ENCODE peak calls at places on chromosomes 3 and 15, in ten cellular contexts. C is stomach, S is foreskin fibroblast, A is DND-41, Z is fibroblast of villous mesenchyme, W is kidney, X is fibroblast of pulmonary artery, O is MM.1S, J is right lobe of liver, P is fibroblast of lung. I is an unnamed sample.
A peak's percentile ranks its signal among the peaks of the same experiment; 100 is the strongest.

GRCh38 chr3:123348-123747 is 73.2 kb upstream of the CHL1 start:
- DNase-seq in C (no peak), S (no peak), A (no peak), Z (no peak), W (no peak), X (no peak), O (no peak), J (no peak), P (no peak), I (no peak)

GRCh38 chr3:15331606-15332404 is 581 bp downstream of the SH3BP5 start:
- DNase-seq in C (peak; percentile 32), S (peak; percentile 63), A (peak; percentile 49), Z (no peak), W (peak; percentile 78), X (no peak), O (peak; percentile 23), J (peak; percentile 73), P (peak; percentile 34), I (peak; percentile 46)

GRCh38 chr15:56839099-56839498 is 79.3 kb upstream of the TCF12 start:
- DNase-seq in C (no peak), S (no peak), A (no peak), Z (no peak), W (no peak), X (no peak), O (peak; percentile 37), J (no peak), P (no peak), I (no peak)

GRCh38 chr3:41581700-41582099 is 380.2 kb downstream of the ULK4 start:
- DNase-seq in C (no peak), S (no peak), A (no peak), Z (no peak), W (no peak), X (no peak), O (peak; percentile 74), J (no peak), P (no peak), I (no peak)

GRCh38 chr15:33309602-33310276 is 1.0 kb upstream of the RYR3 start:
- DNase-seq in C (no peak), S (peak; percentile 2), A (no peak), Z (no peak), W (peak; percentile 67), X (peak; percentile 3), O (peak; percentile 11), J (no peak), P (no peak), I (no peak)

GRCh38 chr15:71294636-71295241 is 179.5 kb downstream of the THSD4 start:
- DNase-seq in C (no peak), S (peak; percentile 90), A (no peak), Z (peak; percentile 83), W (no peak), X (peak; percentile 73), O (no peak), J (peak; percentile 86), P (peak; percentile 86), I (peak; percentile 88)

GRCh38 chr15:78853500-78853899 is 19.2 kb upstream of the MORF4L1 start:
- DNase-seq in C (no peak), S (no peak), A (no peak), Z (no peak), W (no peak), X (no peak), O (no peak), J (no peak), P (no peak), I (no peak)

GRCh38 chr15:101167791-101168462 is 83.9 kb downstream of the CHSY1 start:
- DNase-seq in C (peak; percentile 42), S (peak; percentile 66), A (peak; percentile 91), Z (peak; percentile 96), W (peak; percentile 90), X (peak; percentile 95), O (no peak), J (peak; percentile 74), P (peak; percentile 86), I (peak; percentile 30)

GRCh38 chr3:190320594-190321362 is 1.5 kb downstream of the CLDN1 start:
- DNase-seq in C (no peak), S (no peak), A (no peak), Z (no peak), W (no peak), X (no peak), O (no peak), J (no peak), P (no peak), I (no peak)

GRCh38 chr3:190322604-190323240 is 476 bp upstream of the CLDN1 start:
- DNase-seq in C (no peak), S (peak; percentile 40), A (no peak), Z (peak; percentile 25), W (no peak), X (peak; percentile 44), O (no peak), J (no peak), P (peak; percentile 42), I (no peak)

GRCh38 chr3:190318666-190319065 is 3.6 kb downstream of the CLDN1 start:
- DNase-seq in C (no peak), S (no peak), A (no peak), Z (no peak), W (no peak), X (no peak), O (no peak), J (no peak), P (no peak), I (no peak)

GRCh38 chr3:190321789-190322603 is at the start of gene CLDN1:
- DNase-seq in C (peak; percentile 85), S (peak; percentile 91), A (no peak), Z (peak; percentile 77), W (peak; percentile 94), X (peak; percentile 74), O (peak; percentile 70), J (peak; percentile 93), P (peak; percentile 70), I (peak; percentile 84)

DNA sequence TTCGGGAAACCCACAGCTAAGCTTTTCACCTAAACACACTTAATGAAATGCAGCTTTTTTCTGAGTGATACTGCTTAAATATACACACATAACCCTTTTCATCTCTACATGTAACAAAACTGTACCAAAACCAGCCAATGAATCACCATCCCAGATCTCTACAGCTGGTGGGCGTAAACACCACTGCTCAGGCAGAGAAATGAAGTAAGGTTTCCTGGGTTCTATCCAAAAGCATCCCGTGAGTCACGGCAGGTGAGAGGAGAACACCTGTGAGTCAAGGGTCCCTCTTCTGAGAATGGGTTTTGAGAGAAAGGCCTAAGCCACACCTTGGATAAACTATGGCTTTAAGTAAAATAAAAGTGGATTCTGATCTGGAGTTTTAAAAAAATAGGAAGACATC is 2.6 kb downstream of the CLDN1 start:
- DNase-seq in C (no peak), S (peak; percentile 34), A (no peak), Z (no peak), W (no peak), X (no peak), O (no peak), J (no peak), P (no peak), I (no peak)
- H3K4me3 ChIP-seq in C (no peak overlapping the region), S (no peak overlapping the region), A (no peak overlapping the region), Z (no peak overlapping the region), W (peak overlapping the region; percentile 33), X (no peak overlapping the region), O (no peak overlapping the region), J (peak overlapping the region; percentile 83), P (no peak overlapping the region), I (no peak overlapping the region)

GRCh38 chr3:46932455-46933225 is 43.9 kb downstream of the CCDC12 start:
- DNase-seq in C (peak; percentile 24), S (no peak), A (no peak), Z (no peak), W (peak; percentile 48), X (no peak), O (no peak), J (no peak), P (no peak), I (no peak)
- TF ChIP-seq CTCF in C (no peak), S (no peak), A (peak; percentile 16), Z (peak; percentile 11), W (no peak), X (no peak), O (no peak), J (no peak), P (no peak), I (no peak)

GRCh38 chr3:147937891-147938290 is 528.7 kb downstream of the ZIC1 start:
- DNase-seq in C (no peak), S (no peak), A (no peak), Z (no peak), W (no peak), X (no peak), O (no peak), J (no peak), P (no peak), I (no peak)

GRCh38 chr3:147930417-147930816 is 521.3 kb downstream of the ZIC1 start:
- DNase-seq in C (no peak), S (peak; percentile 67), A (no peak), Z (peak; percentile 4), W (no peak), X (peak; percentile 69), O (no peak), J (no peak), P (no peak), I (no peak)

GRCh38 chr3:147937341-147937740 is 528.2 kb downstream of the ZIC1 start:
- DNase-seq in C (no peak), S (peak; percentile 42), A (no peak), Z (no peak), W (no peak), X (no peak), O (no peak), J (no peak), P (no peak), I (no peak)

GRCh38 chr3:147939425-147940196 is 530.4 kb downstream of the ZIC1 start:
- DNase-seq in C (no peak), S (peak; percentile 43), A (no peak), Z (no peak), W (no peak), X (no peak), O (no peak), J (no peak), P (no peak), I (no peak)

DNA sequence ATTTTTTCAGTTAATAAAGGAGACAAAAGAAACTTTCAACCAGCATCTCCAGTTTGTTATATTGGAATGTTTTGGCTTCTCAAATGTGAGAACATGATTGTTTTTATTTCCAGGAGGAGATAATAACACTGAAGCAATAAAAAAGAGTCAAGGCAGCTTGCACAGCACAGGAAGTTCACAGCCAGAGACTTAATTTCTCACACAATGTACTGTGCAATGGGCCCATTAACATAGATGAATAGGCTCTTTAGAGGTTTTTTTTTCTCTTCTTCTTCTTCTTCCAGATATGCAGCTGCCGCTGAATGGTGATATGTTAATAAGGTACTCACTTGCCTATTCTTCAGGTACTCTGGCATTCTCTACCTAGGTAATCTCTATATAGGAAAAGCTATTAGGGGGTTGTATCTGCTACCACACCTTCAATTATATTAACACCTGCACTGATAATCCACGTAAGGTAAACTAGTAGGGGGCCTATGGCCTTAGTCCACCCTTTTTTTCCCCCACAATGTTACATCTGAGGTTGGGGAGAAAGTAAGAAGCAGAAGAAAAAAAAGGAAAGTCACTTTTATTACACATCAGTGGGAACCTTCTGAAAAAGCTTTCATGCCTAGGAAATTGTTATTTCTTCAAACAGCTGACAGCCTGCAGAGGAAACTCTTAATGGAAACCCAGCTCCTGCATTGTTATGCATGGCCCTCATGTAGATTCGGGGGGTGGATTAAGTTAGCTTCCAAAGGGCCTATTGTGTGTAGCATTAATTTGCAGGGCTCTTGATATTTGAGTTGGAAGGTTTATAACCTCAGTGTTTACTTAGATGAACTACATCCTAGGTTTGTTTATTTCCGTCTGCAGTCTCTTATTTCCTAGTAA is 525.4 kb downstream of the ZIC1 start:
- DNase-seq in C (no peak), S (no peak), A (no peak), Z (peak; percentile 8), W (no peak), X (no peak), O (no peak), J (no peak), P (no peak), I (no peak)
- H3K4me3 ChIP-seq in C (no peak overlapping the region), S (no peak overlapping the region), A (no peak overlapping the region), Z (no peak overlapping the region), W (no peak overlapping the region), X (no peak overlapping the region), O (no peak overlapping the region), J (no peak overlapping the region), P (no peak overlapping the region), I (no peak overlapping the region)

GRCh38 chr15:95024388-95024787 is 793.0 kb downstream of the MCTP2 start:
- DNase-seq in C (no peak), S (peak; percentile 61), A (no peak), Z (peak; percentile 54), W (no peak), X (peak; percentile 62), O (peak; percentile 46), J (no peak), P (peak; percentile 63), I (no peak)
- TF ChIP-seq CTCF in C (no peak), S (peak; percentile 57), A (peak; percentile 60), Z (peak; percentile 55), W (no peak), X (peak; percentile 65), O (peak; percentile 49), J (peak; percentile 26), P (peak; percentile 39), I (peak; percentile 12)

I was measured in transverse colon.